ENCODE peak calls at places on chromosome 17, in five cellular contexts. Z is AG08396; L is stimulated activated CD4-positive, alpha-beta T cell treated with anti-CD3 and anti-CD28 coated beads, Interleukin-4, amount 100 ng/mL, for 24 hours; Y is activated T-cell treated with anti-CD3 and anti-CD28 coated beads, Interleukin-2, amount 50 U/mL, for 72 hours; J is IMR-90. U is an unnamed sample.

GRCh38 chr17:63647065-63647725 is 25.0 kb downstream of the MAP3K3 start:
- DNase-seq in Z (peak), L (no peak), Y (no peak), J (peak), U (peak)

GRCh38 chr17:17028878-17029535 is 13.2 kb upstream of the MPRIP start:
- DNase-seq in Z (no peak), L (no peak), Y (no peak), J (no peak), U (no peak)

GRCh38 chr17:39114744-39115534 is 36.5 kb downstream of the PLXDC1 start:
- DNase-seq in Z (peak), L (no peak), Y (no peak), J (peak), U (no peak)

GRCh38 chr17:81934850-81935708 is 2.0 kb downstream of the PYCR1 start:
- DNase-seq in Z (no peak), L (no peak), Y (no peak), J (no peak), U (no peak)

GRCh38 chr17:76049239-76049638 is 22.1 kb upstream of the EVPL start:
- DNase-seq in Z (no peak), L (no peak), Y (no peak), J (no peak), U (no peak)

GRCh38 chr17:59512844-59513383 is 52.5 kb upstream of the DHX40 start:
- DNase-seq in Z (no peak), L (no peak), Y (no peak), J (no peak), U (no peak)

GRCh38 chr17:3020381-3020780 is 43.0 kb downstream of the OR1D5 start:
- DNase-seq in Z (no peak), L (no peak), Y (no peak), J (no peak), U (no peak)

GRCh38 chr17:68829211-68829610 is 126.0 kb downstream of the ABCA8 start:
- DNase-seq in Z (no peak), L (no peak), Y (no peak), J (no peak), U (no peak)

GRCh38 chr17:35540589-35541404 is 3.3 kb upstream of the SLFN12L start:
- DNase-seq in Z (peak), L (peak), Y (peak), J (peak), U (peak)

U was measured in brain microvascular endothelial cell.